ENCODE peak calls at places on chromosomes 1 and 21, in six cellular contexts. One of them, this sample, is unnamed.

GRCh38 chr1:94803517-94804441 is 16.4 kb upstream of the SLC44A3 start:
- DNase-seq in sigmoid colon: peak; percentile 71
- DNase-seq in neuronal stem cell: no peak
- DNase-seq in PC-9: no peak
- DNase-seq in right atrium auricular region: no peak
- DNase-seq in fibroblast of lung: peak; percentile 32
- DNase-seq in this sample: no peak

GRCh38 chr1:210691039-210691438 is 362.3 kb downstream of the HHAT start:
- DNase-seq in sigmoid colon: no peak
- DNase-seq in right atrium auricular region: no peak
- DNase-seq in fibroblast of lung: no peak
- DNase-seq in PC-9: no peak
- DNase-seq in neuronal stem cell: no peak
- DNase-seq in this sample: no peak

GRCh38 chr1:56062625-56063024 is 516.7 kb downstream of the PLPP3 start:
- DNase-seq in right atrium auricular region: no peak
- DNase-seq in neuronal stem cell: no peak
- DNase-seq in sigmoid colon: no peak
- DNase-seq in PC-9: no peak
- DNase-seq in fibroblast of lung: no peak
- DNase-seq in this sample: no peak

GRCh38 chr1:207470927-207471326 is 16.8 kb downstream of the CR2 start:
- DNase-seq in right atrium auricular region: no peak
- DNase-seq in fibroblast of lung: no peak
- DNase-seq in neuronal stem cell: no peak
- DNase-seq in sigmoid colon: no peak
- DNase-seq in PC-9: no peak
- DNase-seq in this sample: no peak

GRCh38 chr1:207064546-207064945 is 11.5 kb downstream of the PFKFB2 start:
- DNase-seq in fibroblast of lung: no peak
- DNase-seq in neuronal stem cell: no peak
- DNase-seq in right atrium auricular region: no peak
- DNase-seq in sigmoid colon: no peak
- DNase-seq in PC-9: no peak
- DNase-seq in this sample: no peak

GRCh38 chr1:41381691-41382530 is 20.7 kb downstream of the FOXO6 start:
- DNase-seq in neuronal stem cell: no peak
- DNase-seq in right atrium auricular region: no peak
- DNase-seq in sigmoid colon: peak; percentile 83
- DNase-seq in fibroblast of lung: peak; percentile 25
- DNase-seq in PC-9: no peak
- DNase-seq in this sample: peak; percentile 18

GRCh38 chr1:160428655-160429054 is 28.3 kb downstream of the VANGL2 start:
- DNase-seq in sigmoid colon: no peak
- DNase-seq in fibroblast of lung: peak; percentile 49
- DNase-seq in PC-9: no peak
- DNase-seq in right atrium auricular region: no peak
- DNase-seq in neuronal stem cell: no peak
- DNase-seq in this sample: no peak

GRCh38 chr1:28893403-28894102 is 20.8 kb upstream of the EPB41 start:
- DNase-seq in fibroblast of lung: peak; percentile 14
- DNase-seq in sigmoid colon: no peak
- DNase-seq in right atrium auricular region: no peak
- DNase-seq in neuronal stem cell: no peak
- DNase-seq in PC-9: no peak
- DNase-seq in this sample: no peak

GRCh38 chr1:6517435-6517851 is 26.0 kb upstream of the PLEKHG5 start:
- DNase-seq in fibroblast of lung: no peak
- DNase-seq in sigmoid colon: no peak
- DNase-seq in neuronal stem cell: no peak
- DNase-seq in PC-9: peak; percentile 34
- DNase-seq in right atrium auricular region: no peak
- DNase-seq in this sample: no peak

GRCh38 chr21:29342394-29342957 is 43.8 kb downstream of the BACH1 start:
- DNase-seq in fibroblast of lung: peak; percentile 99
- DNase-seq in neuronal stem cell: no peak
- DNase-seq in PC-9: peak; percentile 37
- DNase-seq in sigmoid colon: peak; percentile 82
- DNase-seq in right atrium auricular region: peak; percentile 80
- DNase-seq in this sample: no peak

GRCh38 chr1:174969977-174970376 is 29.8 kb upstream of the CACYBP start:
- DNase-seq in fibroblast of lung: peak; percentile 91
- DNase-seq in sigmoid colon: no peak
- DNase-seq in neuronal stem cell: no peak
- DNase-seq in PC-9: no peak
- DNase-seq in right atrium auricular region: no peak
- DNase-seq in this sample: no peak

GRCh38 chr1:91124989-91125417 is 103.2 kb upstream of the ZNF644 start:
- DNase-seq in right atrium auricular region: no peak
- DNase-seq in neuronal stem cell: no peak
- DNase-seq in sigmoid colon: no peak
- DNase-seq in fibroblast of lung: no peak
- DNase-seq in PC-9: no peak
- DNase-seq in this sample: no peak

GRCh38 chr1:117150316-117150715 is 28.8 kb upstream of the TRIM45 start:
- DNase-seq in PC-9: no peak
- DNase-seq in neuronal stem cell: no peak
- DNase-seq in fibroblast of lung: no peak
- DNase-seq in sigmoid colon: no peak
- DNase-seq in right atrium auricular region: no peak
- DNase-seq in this sample: no peak

GRCh38 chr1:202101182-202101581 is 21.5 kb upstream of the GPR37L1 start:
- DNase-seq in right atrium auricular region: no peak
- DNase-seq in fibroblast of lung: no peak
- DNase-seq in sigmoid colon: no peak
- DNase-seq in neuronal stem cell: no peak
- DNase-seq in PC-9: no peak
- DNase-seq in this sample: no peak

GRCh38 chr1:37477946-37478345 is 3.6 kb downstream of the ZC3H12A start:
- DNase-seq in sigmoid colon: no peak
- DNase-seq in PC-9: no peak
- DNase-seq in neuronal stem cell: no peak
- DNase-seq in right atrium auricular region: peak; percentile 57
- DNase-seq in fibroblast of lung: no peak
- DNase-seq in this sample: no peak

GRCh38 chr1:81869286-81869685 is 68.6 kb downstream of the ADGRL2 start:
- DNase-seq in PC-9: no peak
- DNase-seq in fibroblast of lung: no peak
- DNase-seq in right atrium auricular region: no peak
- DNase-seq in sigmoid colon: no peak
- DNase-seq in neuronal stem cell: no peak
- DNase-seq in this sample: no peak

GRCh38 chr1:212366901-212367300 is 47.8 kb downstream of the PACC1 start:
- DNase-seq in sigmoid colon: no peak
- DNase-seq in right atrium auricular region: no peak
- DNase-seq in PC-9: no peak
- DNase-seq in neuronal stem cell: no peak
- DNase-seq in fibroblast of lung: peak; percentile 59
- DNase-seq in this sample: no peak

GRCh38 chr1:32240140-32240951 is 6.7 kb upstream of the FAM167B start:
- DNase-seq in right atrium auricular region: peak; percentile 79
- DNase-seq in neuronal stem cell: peak; percentile 93
- DNase-seq in sigmoid colon: peak; percentile 91
- DNase-seq in PC-9: peak; percentile 55
- DNase-seq in fibroblast of lung: peak; percentile 58
- DNase-seq in this sample: peak; percentile 58

GRCh38 chr21:41542727-41543126 is 34.8 kb upstream of the TMPRSS2 start:
- DNase-seq in fibroblast of lung: no peak
- DNase-seq in PC-9: no peak
- DNase-seq in neuronal stem cell: no peak
- DNase-seq in right atrium auricular region: no peak
- DNase-seq in sigmoid colon: no peak
- DNase-seq in this sample: no peak

GRCh38 chr1:201544710-201545109 is 5.8 kb downstream of the NAV1 start:
- DNase-seq in right atrium auricular region: no peak
- DNase-seq in PC-9: no peak
- DNase-seq in sigmoid colon: no peak
- DNase-seq in neuronal stem cell: no peak
- DNase-seq in fibroblast of lung: no peak
- DNase-seq in this sample: no peak

GRCh38 chr1:239676522-239677273 is 290.3 kb downstream of the CHRM3 start:
- DNase-seq in sigmoid colon: no peak
- DNase-seq in neuronal stem cell: no peak
- DNase-seq in right atrium auricular region: no peak
- DNase-seq in PC-9: no peak
- DNase-seq in fibroblast of lung: no peak
- DNase-seq in this sample: no peak

GRCh38 chr21:9753943-9754342 is 767.4 kb upstream of the TPTE start:
- DNase-seq in PC-9: no peak
- DNase-seq in sigmoid colon: no peak
- DNase-seq in right atrium auricular region: no peak
- DNase-seq in fibroblast of lung: no peak
- DNase-seq in neuronal stem cell: no peak
- DNase-seq in this sample: no peak

GRCh38 chr21:9758141-9758540 is 763.2 kb upstream of the TPTE start:
- DNase-seq in fibroblast of lung: no peak
- DNase-seq in neuronal stem cell: no peak
- DNase-seq in PC-9: no peak
- DNase-seq in right atrium auricular region: no peak
- DNase-seq in sigmoid colon: no peak
- DNase-seq in this sample: no peak

GRCh38 chr21:9758888-9759287 is 762.5 kb upstream of the TPTE start:
- DNase-seq in PC-9: no peak
- DNase-seq in sigmoid colon: no peak
- DNase-seq in right atrium auricular region: no peak
- DNase-seq in neuronal stem cell: no peak
- DNase-seq in fibroblast of lung: no peak
- DNase-seq in this sample: no peak

GRCh38 chr21:9755611-9756010 is 765.8 kb upstream of the TPTE start:
- DNase-seq in sigmoid colon: no peak
- DNase-seq in right atrium auricular region: no peak
- DNase-seq in neuronal stem cell: no peak
- DNase-seq in fibroblast of lung: no peak
- DNase-seq in PC-9: no peak
- DNase-seq in this sample: no peak

DNA sequence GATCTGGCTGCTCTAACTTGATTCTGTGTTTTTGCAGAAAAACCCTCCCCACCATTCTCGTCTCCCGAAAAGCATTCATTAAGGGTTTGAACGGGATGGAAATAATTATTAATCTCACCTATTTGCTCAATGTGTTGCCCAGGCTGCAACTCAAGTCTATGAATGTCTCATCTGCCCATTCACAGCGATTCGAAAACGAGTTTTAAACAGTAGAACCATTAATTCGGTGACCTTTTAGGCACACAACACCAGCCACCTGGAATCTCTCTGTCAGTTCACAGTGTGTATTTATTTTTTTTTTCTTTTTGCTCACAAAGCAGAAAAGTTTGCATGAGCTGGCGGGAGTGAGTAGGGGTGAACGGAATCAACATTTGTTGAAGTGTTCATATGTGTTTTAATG is 764.7 kb upstream of the TPTE start:
- DNase-seq in right atrium auricular region: no peak
- DNase-seq in sigmoid colon: no peak
- DNase-seq in PC-9: no peak
- DNase-seq in neuronal stem cell: no peak
- DNase-seq in fibroblast of lung: no peak
- DNase-seq in this sample: no peak
- H3K9me3 ChIP-seq in right atrium auricular region: no peaks in the 10 kb centered on the region
- H3K9me3 ChIP-seq in sigmoid colon: no peaks in the 10 kb centered on the region
- H3K9me3 ChIP-seq in PC-9: no peaks in the 10 kb centered on the region
- H3K9me3 ChIP-seq in neuronal stem cell: peaks cover 31% of the 10 kb centered on the region
- H3K9me3 ChIP-seq in fibroblast of lung: peaks cover 4% of the 10 kb centered on the region
- H3K9me3 ChIP-seq in this sample: no peaks in the 10 kb centered on the region

DNA sequence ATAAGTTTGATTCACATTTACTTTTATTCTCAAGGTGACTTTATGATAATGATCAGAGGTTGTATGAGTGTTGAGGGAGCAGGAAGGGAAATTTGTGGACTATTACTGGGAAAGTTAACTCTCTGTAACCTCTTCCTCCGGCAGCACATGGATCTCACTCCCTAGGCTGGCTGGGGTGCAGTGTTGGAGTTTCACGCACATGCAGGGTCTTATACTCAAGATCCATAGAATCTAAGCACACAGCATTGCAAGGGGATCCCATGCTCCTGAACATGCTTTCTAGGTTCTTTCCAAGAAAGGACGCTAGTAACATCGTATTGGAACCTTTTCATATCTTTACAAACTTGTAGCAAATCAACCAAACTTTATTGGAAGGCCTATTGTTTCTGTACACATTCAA is 757.6 kb upstream of the TPTE start:
- DNase-seq in neuronal stem cell: no peak
- DNase-seq in right atrium auricular region: no peak
- DNase-seq in fibroblast of lung: no peak
- DNase-seq in PC-9: no peak
- DNase-seq in sigmoid colon: no peak
- DNase-seq in this sample: no peak
- H3K9me3 ChIP-seq in neuronal stem cell: peaks cover 34% of the 10 kb centered on the region
- H3K9me3 ChIP-seq in right atrium auricular region: no peaks in the 10 kb centered on the region
- H3K9me3 ChIP-seq in fibroblast of lung: peaks cover 7% of the 10 kb centered on the region
- H3K9me3 ChIP-seq in PC-9: no peaks in the 10 kb centered on the region
- H3K9me3 ChIP-seq in sigmoid colon: no peaks in the 10 kb centered on the region
- H3K9me3 ChIP-seq in this sample: peaks cover 11% of the 10 kb centered on the region

DNA sequence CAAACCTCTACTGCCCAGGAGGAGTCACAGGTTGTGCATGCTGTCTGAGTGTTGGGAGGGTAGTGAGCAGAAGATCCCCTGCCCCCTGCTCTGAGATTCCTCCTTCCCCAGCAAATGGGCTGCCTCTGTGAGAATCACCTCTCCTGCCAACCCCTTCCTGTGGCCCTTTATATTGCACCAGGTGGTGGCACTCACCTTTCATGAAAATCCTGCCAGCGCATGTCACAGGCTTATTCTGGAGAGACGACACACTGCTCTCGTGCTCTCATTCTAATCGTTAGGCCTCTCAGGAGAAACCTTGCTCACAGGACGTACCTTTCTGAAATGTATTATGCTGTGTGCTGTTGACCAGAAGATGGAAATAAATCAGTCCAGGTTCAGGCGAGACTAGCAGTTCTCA is 113.7 kb downstream of the RGL1 start:
- DNase-seq in sigmoid colon: no peak
- DNase-seq in fibroblast of lung: no peak
- DNase-seq in neuronal stem cell: no peak
- DNase-seq in right atrium auricular region: no peak
- DNase-seq in PC-9: no peak
- DNase-seq in this sample: no peak
- H3K9me3 ChIP-seq in sigmoid colon: no peaks in the 10 kb centered on the region
- H3K9me3 ChIP-seq in fibroblast of lung: no peaks in the 10 kb centered on the region
- H3K9me3 ChIP-seq in neuronal stem cell: no peaks in the 10 kb centered on the region
- H3K9me3 ChIP-seq in right atrium auricular region: no peaks in the 10 kb centered on the region
- H3K9me3 ChIP-seq in PC-9: no peaks in the 10 kb centered on the region
- H3K9me3 ChIP-seq in this sample: no peaks in the 10 kb centered on the region

GRCh38 chr1:14215151-14215550 is 383.3 kb upstream of the KAZN start:
- DNase-seq in PC-9: no peak
- DNase-seq in sigmoid colon: no peak
- DNase-seq in fibroblast of lung: peak; percentile 65
- DNase-seq in neuronal stem cell: no peak
- DNase-seq in right atrium auricular region: no peak
- DNase-seq in this sample: no peak

GRCh38 chr1:14217384-14217783 is 381.1 kb upstream of the KAZN start:
- DNase-seq in fibroblast of lung: peak; percentile 6
- DNase-seq in sigmoid colon: no peak
- DNase-seq in neuronal stem cell: no peak
- DNase-seq in right atrium auricular region: no peak
- DNase-seq in PC-9: no peak
- DNase-seq in this sample: no peak

GRCh38 chr1:14220324-14220723 is 378.2 kb upstream of the KAZN start:
- DNase-seq in fibroblast of lung: peak; percentile 2
- DNase-seq in right atrium auricular region: no peak
- DNase-seq in sigmoid colon: no peak
- DNase-seq in PC-9: no peak
- DNase-seq in neuronal stem cell: no peak
- DNase-seq in this sample: no peak

GRCh38 chr1:14222086-14222485 is 376.4 kb upstream of the KAZN start:
- DNase-seq in neuronal stem cell: no peak
- DNase-seq in fibroblast of lung: no peak
- DNase-seq in right atrium auricular region: no peak
- DNase-seq in sigmoid colon: no peak
- DNase-seq in PC-9: no peak
- DNase-seq in this sample: no peak

GRCh38 chr1:14220811-14221210 is 377.7 kb upstream of the KAZN start:
- DNase-seq in PC-9: no peak
- DNase-seq in neuronal stem cell: no peak
- DNase-seq in fibroblast of lung: no peak
- DNase-seq in right atrium auricular region: no peak
- DNase-seq in sigmoid colon: no peak
- DNase-seq in this sample: no peak
- H3K9me3 ChIP-seq in PC-9: no peaks in the 10 kb centered on the region
- H3K9me3 ChIP-seq in neuronal stem cell: no peaks in the 10 kb centered on the region
- H3K9me3 ChIP-seq in fibroblast of lung: no peaks in the 10 kb centered on the region
- H3K9me3 ChIP-seq in right atrium auricular region: no peaks in the 10 kb centered on the region
- H3K9me3 ChIP-seq in sigmoid colon: peaks cover 8% of the 10 kb centered on the region
- H3K9me3 ChIP-seq in this sample: peaks cover 2% of the 10 kb centered on the region